ENCODE peak calls at places on chromosomes 7 and 10, in seven cellular contexts. D, S, C, O, J, R and L are unnamed samples. For H3K36me3, the result is how much of the 10 kb centered on the place peaks cover.

GRCh38 chr7:26598867-26599266 is 265.5 kb downstream of the SKAP2 start:
- DNase-seq in D (no peak), S (no peak), C (no peak), O (no peak), J (no peak), R (no peak), L (no peak)

GRCh38 chr7:31500656-31501055 is 13.2 kb upstream of the ITPRID1 start:
- DNase-seq in D (no peak), S (no peak), C (no peak), O (no peak), J (no peak), R (no peak), L (no peak)

GRCh38 chr10:78910886-78911285 is 157.9 kb upstream of the ZMIZ1 start:
- DNase-seq in D (no peak), S (no peak), C (no peak), O (no peak), J (no peak), R (no peak), L (no peak)

GRCh38 chr10:124482401-124482800 is 20.8 kb downstream of the LHPP start:
- DNase-seq in D (no peak), S (no peak), C (no peak), O (no peak), J (no peak), R (no peak), L (no peak)

GRCh38 chr7:109864263-109864662 is 1226.7 kb upstream of the LRRN3 start:
- DNase-seq in D (no peak), S (no peak), C (no peak), O (no peak), J (no peak), R (no peak), L (no peak)

GRCh38 chr7:159253657-159254056 is 109.0 kb upstream of the VIPR2 start:
- DNase-seq in D (no peak), S (no peak), C (no peak), O (no peak), J (no peak), R (no peak), L (no peak)

GRCh38 chr7:26376208-26376917 is 84.7 kb downstream of the SNX10 start:
- DNase-seq in D (peak), S (no peak), C (no peak), O (peak), J (peak), R (no peak), L (no peak)

GRCh38 chr7:127876393-127876792 is 154.8 kb downstream of the LRRC4 start:
- DNase-seq in D (no peak), S (no peak), C (no peak), O (no peak), J (no peak), R (no peak), L (peak)

GRCh38 chr7:72114129-72114528 is 298.0 kb downstream of the CALN1 start:
- DNase-seq in D (no peak), S (no peak), C (no peak), O (no peak), J (no peak), R (no peak), L (no peak)

GRCh38 chr7:72112530-72112929 is 299.6 kb downstream of the CALN1 start:
- DNase-seq in D (no peak), S (no peak), C (no peak), O (no peak), J (no peak), R (no peak), L (no peak)

GRCh38 chr7:72118366-72118765 is 293.8 kb downstream of the CALN1 start:
- DNase-seq in D (no peak), S (no peak), C (no peak), O (no peak), J (no peak), R (no peak), L (no peak)

GRCh38 chr7:72109566-72109965 is 302.6 kb downstream of the CALN1 start:
- DNase-seq in D (no peak), S (no peak), C (no peak), O (no peak), J (no peak), R (no peak), L (no peak)

DNA sequence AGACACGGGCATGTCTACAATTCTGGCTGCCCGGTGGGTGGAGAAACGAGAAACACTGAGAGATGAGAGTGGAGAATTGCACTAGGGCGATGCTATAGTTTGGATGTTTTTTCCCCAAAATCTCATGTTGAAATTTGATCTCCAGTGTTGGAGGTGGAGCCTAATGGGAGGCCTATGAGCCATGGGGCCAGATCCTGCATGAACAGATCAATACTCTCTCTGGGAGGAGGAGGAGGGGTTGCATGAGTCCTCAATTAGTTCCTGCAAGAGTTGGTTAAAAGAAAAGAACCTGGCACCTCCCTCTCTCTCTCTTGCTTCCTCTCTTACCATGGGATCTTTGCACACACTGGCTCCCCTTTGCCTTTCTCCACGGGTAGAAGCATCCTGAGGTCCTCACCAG is 299.1 kb downstream of the CALN1 start:
- DNase-seq in D (no peak), S (no peak), C (no peak), O (no peak), J (no peak), R (no peak), L (no peak)
- H3K4me3 ChIP-seq in D (no peak), S (no peak), C (no peak), O (no peak), J (no peak), R (no peak), L (no peak)

DNA sequence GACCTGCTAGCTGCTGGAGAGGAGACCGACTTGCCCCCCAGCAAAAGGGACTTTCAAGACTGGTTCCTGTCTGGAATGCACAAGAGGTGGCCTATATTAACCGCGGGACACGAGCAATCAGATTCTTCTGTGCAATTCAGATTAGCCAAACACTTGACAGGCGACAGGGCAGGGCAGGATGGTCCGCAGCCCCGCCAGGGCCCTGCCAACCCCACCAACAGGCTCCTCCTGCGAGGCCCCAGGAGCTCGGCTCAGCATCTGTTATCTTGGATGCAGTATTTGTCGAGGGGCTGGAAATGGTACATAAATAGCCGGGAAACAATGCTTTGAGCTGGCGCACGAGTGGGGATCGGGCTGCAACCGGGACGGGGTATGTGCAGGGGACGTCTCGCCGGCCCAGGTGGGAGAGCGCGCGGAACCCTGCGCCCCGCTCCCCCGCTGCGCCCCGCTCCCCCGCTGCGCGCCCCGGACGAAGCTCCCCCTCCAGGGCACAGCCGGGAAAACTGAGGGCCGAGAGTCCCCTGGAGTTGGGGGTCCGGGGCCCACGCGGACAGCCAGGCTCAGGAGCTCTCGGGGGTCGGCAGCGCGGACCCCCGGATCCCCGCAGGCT is 669 bp downstream of the RADIL start:
- DNase-seq in D (no peak), S (no peak), C (peak), O (no peak), J (no peak), R (no peak), L (no peak)
- TF ChIP-seq CTCF in D (no peak), S (no peak), C (no peak), O (no peak), J (no peak), R (no peak), L (no peak)

GRCh38 chr10:68502846-68503245 is 24.5 kb downstream of the SLC25A16 start:
- DNase-seq in D (no peak), S (no peak), C (no peak), O (no peak), J (no peak), R (no peak), L (no peak)
- H3K36me3 ChIP-seq in D (half or more), S (under half), C (under half), O (under half), J (half or more), R (under half), L (under half)

GRCh38 chr10:70054902-70055301 is 2.3 kb downstream of the MACROH2A2 start:
- DNase-seq in D (no peak), S (no peak), C (peak), O (no peak), J (no peak), R (no peak), L (no peak)
- H3K4me3 ChIP-seq in D (no peak), S (no peak), C (peak), O (no peak), J (no peak), R (no peak), L (no peak)

DNA sequence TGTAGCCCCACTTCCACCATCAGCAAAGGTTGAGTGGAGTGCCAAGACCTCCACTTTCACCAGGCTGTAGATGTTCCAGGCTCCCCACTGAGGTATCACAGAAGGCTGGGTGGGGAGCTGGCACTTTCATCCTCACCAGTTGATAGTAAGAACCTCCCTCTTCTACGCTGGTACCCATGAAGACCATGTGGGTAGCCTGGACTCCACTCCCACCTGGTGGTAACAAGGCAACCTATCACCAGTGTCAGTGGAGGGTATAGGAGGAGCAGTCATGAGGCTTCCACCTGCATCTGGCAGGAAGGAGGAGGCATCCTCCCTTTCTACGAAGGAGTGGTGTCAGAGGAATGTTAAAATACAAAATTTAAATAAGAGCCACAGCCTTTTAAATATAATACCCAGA is 4.4 kb downstream of the SMIM30 start:
- DNase-seq in D (no peak), S (no peak), C (no peak), O (no peak), J (no peak), R (no peak), L (peak)
- TF ChIP-seq CTCF in D (peak), S (no peak), C (peak), O (no peak), J (no peak), R (peak), L (peak)

DNA sequence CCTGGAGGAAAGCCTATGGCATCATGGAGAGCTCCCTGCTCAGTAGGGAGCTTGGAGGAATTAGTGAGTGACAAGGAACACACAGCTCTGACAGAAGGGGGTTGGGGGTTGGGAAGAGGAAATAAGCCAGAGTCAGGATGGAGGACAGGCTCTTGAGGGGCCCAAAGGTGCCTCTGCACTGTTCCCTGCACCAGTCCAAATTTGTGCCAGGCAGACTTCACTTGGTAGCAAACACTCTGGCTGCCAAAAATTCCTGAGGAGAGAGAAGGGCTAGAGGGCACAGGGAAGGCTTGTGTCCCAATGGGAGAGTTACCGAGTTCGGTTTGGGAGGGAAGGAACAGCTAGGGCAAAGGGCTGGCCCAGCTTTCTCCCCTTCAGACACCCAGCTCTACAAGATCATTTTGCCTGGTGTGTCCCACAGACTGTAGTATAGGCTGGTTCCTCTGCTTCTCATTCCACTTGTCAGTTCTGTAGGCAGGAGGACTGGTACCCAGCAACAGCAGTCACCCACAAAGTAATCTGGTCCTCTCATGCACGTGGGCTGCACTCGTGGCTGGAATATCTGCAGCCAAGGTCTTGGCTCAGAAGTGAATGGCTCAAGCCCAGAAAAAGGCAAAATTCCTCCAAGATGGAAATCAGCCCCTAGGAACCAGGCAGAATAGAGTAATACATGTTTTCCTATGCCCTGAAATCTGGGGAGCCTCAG is 8.0 kb upstream of the KCNIP2 start:
- DNase-seq in D (no peak), S (no peak), C (no peak), O (no peak), J (no peak), R (peak), L (no peak)
- H3K36me3 ChIP-seq in D (under half), S (under half), C (under half), O (under half), J (under half), R (under half), L (under half)

GRCh38 chr10:13527864-13528137 is 1.0 kb downstream of the BEND7 start:
- DNase-seq in D (no peak), S (no peak), C (no peak), O (no peak), J (no peak), R (no peak), L (no peak)

GRCh38 chr10:13528875-13529713 is at the start of gene BEND7:
- DNase-seq in D (peak), S (no peak), C (peak), O (peak), J (peak), R (no peak), L (no peak)

GRCh38 chr10:13525683-13526082 is 3.1 kb downstream of the BEND7 start:
- DNase-seq in D (no peak), S (no peak), C (no peak), O (no peak), J (no peak), R (no peak), L (no peak)

GRCh38 chr10:13528138-13528874 is 508 bp downstream of the BEND7 start:
- DNase-seq in D (peak), S (no peak), C (peak), O (peak), J (no peak), R (no peak), L (no peak)

GRCh38 chr10:13526952-13527863 is 1.6 kb downstream of the BEND7 start:
- DNase-seq in D (no peak), S (no peak), C (no peak), O (no peak), J (no peak), R (no peak), L (peak)
- H3K4me3 ChIP-seq in D (peak), S (peak), C (peak), O (no peak), J (peak), R (peak), L (peak)

GRCh38 chr7:1192171-1192676 is 32.2 kb upstream of the ZFAND2A start:
- DNase-seq in D (no peak), S (no peak), C (peak), O (no peak), J (no peak), R (no peak), L (peak)

GRCh38 chr7:1196950-1197349 is 35.7 kb upstream of the UNCX start:
- DNase-seq in D (no peak), S (no peak), C (no peak), O (no peak), J (no peak), R (no peak), L (no peak)

GRCh38 chr7:1197997-1198632 is 34.6 kb upstream of the UNCX start:
- DNase-seq in D (no peak), S (no peak), C (peak), O (no peak), J (no peak), R (no peak), L (no peak)

GRCh38 chr7:1189986-1190772 is 30.2 kb upstream of the ZFAND2A start:
- DNase-seq in D (no peak), S (no peak), C (no peak), O (no peak), J (no peak), R (no peak), L (no peak)

GRCh38 chr7:1193593-1194424 is 33.8 kb upstream of the ZFAND2A start:
- DNase-seq in D (peak), S (no peak), C (peak), O (no peak), J (no peak), R (no peak), L (peak)
- TF ChIP-seq CTCF in D (peak), S (peak), C (peak), O (peak), J (peak), R (peak), L (peak)